ENCODE peak calls at places on chromosomes 4 and X, in five cellular contexts. Q is CD8-positive, alpha-beta memory T cell; P is tibial nerve; J is stomach; F is A549. B is an unnamed sample.
A peak's percentile ranks its signal among the peaks of the same experiment; 100 is the strongest.

GRCh38 chr4:53640576-53641459 is 49.5 kb upstream of the LNX1 start:
- DNase-seq in F (no peak), J (peak; percentile 72), Q (no peak), P (no peak), B (no peak)

GRCh38 chr4:126548890-126549289 is 1083.9 kb upstream of the INTU start:
- DNase-seq in F (no peak), Q (no peak), P (no peak), J (no peak), B (no peak)

GRCh38 chr4:126851391-126851790 is 781.4 kb upstream of the INTU start:
- DNase-seq in J (no peak), P (no peak), Q (no peak), F (no peak), B (no peak)

GRCh38 chr4:31366041-31366440 is 645.9 kb downstream of the PCDH7 start:
- DNase-seq in Q (no peak), F (no peak), J (no peak), P (no peak), B (no peak)

GRCh38 chr4:158129649-158130048 is 43.2 kb downstream of the GASK1B start:
- DNase-seq in P (no peak), F (no peak), Q (no peak), J (no peak), B (no peak)

GRCh38 chrX:19593684-19594083 is 78.4 kb upstream of the MAP3K15 start:
- DNase-seq in Q (peak; percentile 24), F (peak; percentile 27), J (no peak), P (no peak), B (no peak)

GRCh38 chrX:18873189-18873791 is 110.6 kb downstream of the PHKA2 start:
- DNase-seq in F (peak; percentile 15), J (no peak), P (no peak), Q (no peak), B (no peak)

GRCh38 chrX:155768036-155768769 is 112.9 kb upstream of the VAMP7 start:
- DNase-seq in J (no peak), P (no peak), F (peak; percentile 4), Q (no peak), B (no peak)

GRCh38 chrX:119686087-119686639 is 6.8 kb downstream of the SEPTIN6 start:
- DNase-seq in J (no peak), P (no peak), F (no peak), Q (peak; percentile 50), B (no peak)

GRCh38 chrX:45479196-45479834 is 278.6 kb upstream of the DIPK2B start:
- DNase-seq in Q (no peak), P (no peak), J (no peak), F (peak; percentile 35), B (no peak)

GRCh38 chrX:79325263-79325958 is 41.7 kb downstream of the ITM2A start:
- DNase-seq in Q (peak; percentile 26), F (no peak), J (no peak), P (no peak), B (no peak)

GRCh38 chr4:85409251-85409650 is 65.7 kb upstream of the ARHGAP24 start:
- DNase-seq in F (no peak), P (no peak), J (no peak), Q (no peak), B (no peak)

GRCh38 chrX:26845051-26845450 is 618.1 kb downstream of the PPP4R3C start:
- DNase-seq in F (no peak), J (no peak), Q (no peak), P (no peak), B (no peak)

GRCh38 chr4:128247906-128248305 is 39.7 kb downstream of the PGRMC2 start:
- DNase-seq in Q (no peak), P (no peak), F (no peak), J (no peak), B (no peak)

GRCh38 chr4:54004463-54004862 is 59.9 kb downstream of the CHIC2 start:
- DNase-seq in Q (no peak), P (no peak), J (no peak), F (no peak), B (no peak)

GRCh38 chrX:102712216-102712966 is at the start of gene GPRASP2:
- DNase-seq in J (peak; percentile 48), P (no peak), F (no peak), Q (peak; percentile 1), B (no peak)

GRCh38 chr4:76659103-76659490 is 224.1 kb downstream of the SHROOM3 start:
- DNase-seq in P (no peak), Q (no peak), J (no peak), F (no peak), B (no peak)

GRCh38 chrX:134625315-134625718 is 33.0 kb downstream of the PLAC1 start:
- DNase-seq in F (no peak), Q (no peak), J (no peak), P (no peak), B (no peak)

GRCh38 chr4:160546201-160546600 is 1443.3 kb downstream of the RAPGEF2 start:
- DNase-seq in J (no peak), Q (no peak), P (no peak), F (no peak), B (no peak)

GRCh38 chr4:139368990-139369389 is 66.7 kb upstream of the NDUFC1 start:
- DNase-seq in P (no peak), J (no peak), Q (no peak), F (no peak), B (no peak)

GRCh38 chr4:135240796-135241195 is 1039.2 kb upstream of the PABPC4L start:
- DNase-seq in J (no peak), P (no peak), F (no peak), Q (no peak), B (no peak)

GRCh38 chrX:83469551-83469950 is 38.5 kb upstream of the POU3F4 start:
- DNase-seq in F (peak; percentile 0), J (peak; percentile 25), P (no peak), Q (no peak), B (no peak)

GRCh38 chr4:8906668-8906970 is 35.0 kb upstream of the HMX1 start:
- DNase-seq in Q (no peak), P (no peak), J (no peak), F (no peak), B (no peak)

GRCh38 chrX:100654256-100654655 is 10.3 kb downstream of the SRPX2 start:
- DNase-seq in J (no peak), F (peak; percentile 18), P (no peak), Q (no peak), B (no peak)

GRCh38 chr4:145954924-145955339 is 16.3 kb upstream of the ZNF827 start:
- DNase-seq in J (no peak), Q (no peak), P (no peak), F (no peak), B (no peak)

GRCh38 chrX:39670281-39670680 is 427.5 kb downstream of the BCOR start:
- DNase-seq in P (no peak), F (no peak), Q (no peak), J (no peak), B (no peak)

GRCh38 chr4:140839888-140840790 is 84.0 kb upstream of the TBC1D9 start:
- DNase-seq in Q (no peak), P (no peak), J (no peak), F (no peak), B (no peak)

GRCh38 chr4:130071746-130072145 is 975.8 kb downstream of the C4orf33 start:
- DNase-seq in Q (no peak), F (no peak), P (no peak), J (no peak), B (no peak)

GRCh38 chrX:5971300-5971699 is 257.4 kb downstream of the NLGN4X start:
- DNase-seq in F (no peak), J (no peak), Q (no peak), P (no peak), B (no peak)

GRCh38 chr4:86960557-86960959 is 25.7 kb downstream of the AFF1 start:
- DNase-seq in P (no peak), J (no peak), Q (no peak), F (no peak), B (no peak)

DNA sequence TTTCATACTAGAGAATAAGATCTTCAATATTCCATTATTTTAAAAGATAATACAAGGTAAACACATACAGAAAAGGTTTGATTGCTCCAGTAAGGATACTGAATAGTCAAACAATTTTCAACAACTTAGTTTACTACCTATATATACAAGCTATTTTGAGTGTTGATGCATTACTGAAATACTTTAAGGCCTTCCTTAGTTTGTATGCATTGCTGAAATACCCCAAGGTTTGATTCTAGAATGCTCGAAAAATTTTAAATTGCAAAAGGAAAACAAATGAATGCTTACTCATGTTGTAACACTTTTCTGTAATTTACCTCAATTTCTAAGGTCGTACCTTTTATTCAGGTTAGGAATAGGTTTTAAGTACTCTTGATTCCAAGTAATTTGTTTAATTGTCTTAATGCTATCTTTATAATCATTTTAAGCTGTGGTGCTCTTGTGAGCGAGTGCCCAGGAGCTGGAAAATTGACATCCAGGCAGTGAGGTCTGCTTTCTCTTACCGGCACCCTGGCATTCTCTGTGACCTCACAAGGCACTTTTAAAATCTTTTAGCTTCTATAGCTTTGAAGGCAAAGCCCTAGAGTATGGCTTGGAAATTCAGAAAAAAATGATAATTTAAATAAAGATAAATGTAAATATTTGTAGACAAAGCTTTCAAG is 114.0 kb downstream of the BMPR1B start:
- DNase-seq in Q (no peak), P (no peak), F (no peak), J (no peak), B (no peak)
- H3K27ac ChIP-seq in Q (no peak overlapping the region), P (no peak overlapping the region), F (peak overlapping the region; percentile 28), J (no peak overlapping the region), B (no peak overlapping the region)

DNA sequence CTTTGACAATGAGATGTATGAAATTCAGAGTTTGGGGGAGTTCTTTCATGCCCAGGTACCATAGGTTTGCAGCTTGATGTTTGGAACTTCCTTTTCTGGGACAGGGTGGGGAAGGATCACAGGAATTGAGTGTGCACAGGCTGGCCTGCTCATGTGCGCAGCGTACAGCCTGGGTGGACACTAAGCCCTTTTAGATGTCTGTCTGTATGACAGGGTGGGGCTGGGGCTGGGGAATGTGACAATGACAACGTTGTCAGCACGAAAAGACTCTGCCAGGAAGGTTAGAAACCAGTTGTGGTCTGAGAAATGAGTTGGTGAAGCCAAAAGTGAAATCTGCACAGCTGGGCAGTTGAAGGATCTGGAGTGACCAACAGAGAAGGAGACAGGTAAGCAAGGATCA is 47.4 kb downstream of the WWC2 start:
- DNase-seq in P (no peak), F (no peak), J (no peak), Q (no peak), B (no peak)
- H3K4me1 ChIP-seq in P (peaks cover 41% of the 10 kb centered on the region), F (peaks cover 17% of the 10 kb centered on the region), J (peaks cover 39% of the 10 kb centered on the region), Q (no peaks in the 10 kb centered on the region), B (peaks cover 2% of the 10 kb centered on the region)

DNA sequence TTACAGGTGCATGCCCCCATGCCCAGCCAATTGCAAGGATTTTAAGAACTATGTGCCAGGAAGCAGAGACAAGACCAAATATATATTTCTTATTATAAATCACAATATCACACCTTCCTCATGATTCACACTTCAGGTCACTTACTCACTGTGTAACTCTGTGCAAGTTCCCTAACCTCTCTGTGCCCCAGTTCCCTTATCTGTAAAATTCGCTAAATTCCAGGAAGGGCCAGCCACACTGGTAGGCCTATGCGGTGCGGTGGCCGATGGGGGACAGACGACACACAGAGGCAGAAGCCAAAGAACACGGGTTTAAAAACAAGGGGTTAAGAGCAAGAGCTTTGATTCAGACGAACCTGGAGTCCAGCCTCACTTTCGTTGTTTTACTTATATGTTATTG is 2.8 kb downstream of the TRIM2 start:
- DNase-seq in P (no peak), F (no peak), J (no peak), Q (no peak), B (no peak)
- H3K4me3 ChIP-seq in P (no peak overlapping the region), F (no peak overlapping the region), J (no peak overlapping the region), Q (no peak overlapping the region), B (no peak overlapping the region)

DNA sequence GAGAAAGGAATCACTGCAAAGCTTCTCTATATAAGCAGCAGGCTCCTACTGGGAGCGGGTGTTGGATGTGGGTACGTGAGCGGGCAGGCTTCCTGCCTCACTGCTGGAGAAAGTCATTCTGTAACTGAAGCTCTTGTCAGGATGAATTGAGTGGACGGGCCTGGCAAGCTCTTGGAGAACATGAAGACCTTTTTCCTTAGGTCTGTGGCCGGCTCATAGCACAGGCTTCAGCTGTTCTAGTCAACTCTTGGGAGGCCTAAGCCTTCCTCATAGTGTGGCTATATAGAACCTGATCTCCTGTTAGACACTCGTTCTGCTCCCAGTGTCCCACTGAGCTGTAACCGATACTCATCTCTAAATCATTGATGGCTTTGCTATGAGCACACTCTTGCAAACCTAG is 108.2 kb upstream of the GPC4 start:
- DNase-seq in F (no peak), J (no peak), Q (no peak), P (no peak), B (no peak)
- H3K27ac ChIP-seq in F (no peak overlapping the region), J (no peak overlapping the region), Q (no peak overlapping the region), P (no peak overlapping the region), B (no peak overlapping the region)